ENCODE peak calls at places on chromosomes 11 and 22, in seven cellular contexts. J, Z, D, T, G, K and V are unnamed samples.

GRCh38 chr11:86288776-86289507 is 13.1 kb upstream of the HIKESHI start:
- DNase-seq in J (no peak), T (no peak), G (no peak), K (no peak), D (no peak), Z (no peak), V (no peak)

GRCh38 chr11:127677813-127678212 is 677.2 kb upstream of the KIRREL3 start:
- DNase-seq in D (no peak), T (no peak), J (no peak), K (no peak), Z (no peak), G (no peak), V (no peak)

GRCh38 chr11:75786101-75786736 is 17.6 kb downstream of the DGAT2 start:
- DNase-seq in K (no peak), G (no peak), J (peak), D (no peak), Z (no peak), T (no peak), V (no peak)

GRCh38 chr11:93536346-93536871 is 6.8 kb downstream of the SMCO4 start:
- DNase-seq in Z (no peak), K (no peak), T (no peak), G (no peak), J (no peak), D (no peak), V (no peak)

GRCh38 chr11:118263694-118264567 is at the start of gene MPZL2:
- DNase-seq in K (peak), T (peak), D (no peak), J (no peak), Z (peak), G (peak), V (no peak)

GRCh38 chr22:26707581-26707980 is 50.2 kb downstream of the MIAT start:
- DNase-seq in T (no peak), J (peak), K (no peak), D (no peak), Z (no peak), G (no peak), V (no peak)

GRCh38 chr22:44534335-44534734 is 36.3 kb upstream of the RTL6 start:
- DNase-seq in T (no peak), G (no peak), K (no peak), J (no peak), Z (no peak), D (no peak), V (no peak)

GRCh38 chr11:67674442-67674871 is at the start of gene ALDH3B2:
- DNase-seq in K (no peak), T (no peak), Z (no peak), G (no peak), D (no peak), J (peak), V (no peak)

GRCh38 chr11:4626207-4627105 is 10.8 kb upstream of the OR51D1 start:
- DNase-seq in J (peak), K (peak), G (peak), Z (no peak), T (no peak), D (peak), V (peak)

GRCh38 chr11:75635009-75635909 is 33.6 kb downstream of the MAP6 start:
- DNase-seq in T (no peak), J (no peak), D (no peak), Z (no peak), K (no peak), G (no peak), V (no peak)

GRCh38 chr11:1702506-1702905 is 5.5 kb downstream of the KRTAP5-6 start:
- DNase-seq in G (no peak), T (no peak), D (no peak), J (no peak), K (no peak), Z (no peak), V (no peak)

GRCh38 chr11:113796663-113797259 is 17.2 kb downstream of the CLDN25 start:
- DNase-seq in D (peak), G (peak), J (no peak), Z (peak), K (no peak), T (no peak), V (no peak)

GRCh38 chr22:38523479-38523878 is 17.4 kb upstream of the DDX17 start:
- DNase-seq in G (no peak), T (no peak), J (no peak), D (no peak), K (no peak), Z (no peak), V (no peak)